ENCODE peak calls at places on chromosomes 13 and 19, in six cellular contexts. G, X, R, M, B and E are unnamed samples. For H3K36me3, the result is how much of the 10 kb centered on the place peaks cover.

GRCh38 chr19:48740705-48741030 is 258 bp upstream of the RASIP1 start:
- DNase-seq in G (no peak), X (no peak), R (no peak), M (no peak), B (no peak), E (no peak)

GRCh38 chr19:22427587-22428298 is 5.6 kb upstream of the ZNF98 start:
- DNase-seq in G (no peak), X (no peak), R (no peak), M (no peak), B (no peak), E (no peak)

GRCh38 chr13:36158606-36159005 is 27.4 kb upstream of the DCLK1 start:
- DNase-seq in G (no peak), X (no peak), R (no peak), M (no peak), B (peak), E (no peak)

GRCh38 chr19:37114001-37114400 is 35.8 kb downstream of the ZNF420 start:
- DNase-seq in G (no peak), X (no peak), R (no peak), M (no peak), B (no peak), E (no peak)

GRCh38 chr13:114101831-114102520 is 30.4 kb downstream of the RASA3 start:
- DNase-seq in G (no peak), X (no peak), R (no peak), M (peak), B (no peak), E (no peak)

GRCh38 chr13:94707400-94708021 is 4.8 kb downstream of the SOX21 start:
- DNase-seq in G (no peak), X (no peak), R (no peak), M (no peak), B (no peak), E (no peak)

GRCh38 chr19:10168386-10168948 is 26.3 kb downstream of the DNMT1 start:
- DNase-seq in G (no peak), X (no peak), R (no peak), M (no peak), B (no peak), E (no peak)

GRCh38 chr19:16148443-16149045 is 5.1 kb downstream of the HSH2D start:
- DNase-seq in G (no peak), X (no peak), R (no peak), M (no peak), B (no peak), E (no peak)

GRCh38 chr13:95784161-95784880 is 107.4 kb downstream of the DNAJC3 start:
- DNase-seq in G (no peak), X (no peak), R (no peak), M (no peak), B (peak), E (peak)

GRCh38 chr19:42326969-42327368 is 1.5 kb downstream of the MEGF8 start:
- DNase-seq in G (no peak), X (no peak), R (no peak), M (no peak), B (no peak), E (no peak)

GRCh38 chr13:43878897-43879322 is 630 bp downstream of the CCDC122 start:
- DNase-seq in G (peak), X (no peak), R (no peak), M (peak), B (peak), E (peak)

GRCh38 chr13:45718063-45718462 is 15.9 kb downstream of the CBY2 start:
- DNase-seq in G (no peak), X (peak), R (no peak), M (no peak), B (peak), E (no peak)

GRCh38 chr19:49677232-49677881 is at the start of gene PRMT1:
- DNase-seq in G (no peak), X (no peak), R (no peak), M (peak), B (peak), E (no peak)

GRCh38 chr13:95474992-95475391 is 77.5 kb upstream of the CLDN10 start:
- DNase-seq in G (no peak), X (no peak), R (no peak), M (no peak), B (no peak), E (no peak)

GRCh38 chr13:66234159-66234558 is 996.0 kb downstream of the PCDH9 start:
- DNase-seq in G (no peak), X (no peak), R (no peak), M (no peak), B (no peak), E (no peak)

DNA sequence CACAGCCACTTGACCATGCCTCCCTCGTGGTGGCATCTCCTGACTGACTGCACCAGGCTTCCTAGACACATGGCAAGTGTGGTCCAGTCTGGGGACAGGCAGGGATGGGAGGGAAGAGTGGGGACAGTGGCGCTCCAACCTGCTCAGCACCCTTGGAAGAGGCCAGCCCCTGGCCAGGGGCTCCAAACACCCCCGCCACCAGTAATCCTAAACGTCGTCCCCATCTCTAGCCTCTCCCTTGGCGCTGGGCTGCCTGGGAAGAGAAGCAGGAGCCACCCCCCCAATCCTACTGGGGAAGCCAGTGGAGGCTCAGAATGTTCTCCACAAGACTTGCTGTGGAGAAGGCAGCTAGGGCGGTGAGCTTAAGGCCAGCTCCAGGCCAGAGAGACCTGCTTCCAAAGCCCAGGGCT is 2.7 kb downstream of the RPL36 start:
- DNase-seq in G (no peak), X (no peak), R (no peak), M (no peak), B (no peak), E (no peak)
- H3K36me3 ChIP-seq in G (under half), X (half or more), R (under half), M (half or more), B (half or more), E (half or more)

DNA sequence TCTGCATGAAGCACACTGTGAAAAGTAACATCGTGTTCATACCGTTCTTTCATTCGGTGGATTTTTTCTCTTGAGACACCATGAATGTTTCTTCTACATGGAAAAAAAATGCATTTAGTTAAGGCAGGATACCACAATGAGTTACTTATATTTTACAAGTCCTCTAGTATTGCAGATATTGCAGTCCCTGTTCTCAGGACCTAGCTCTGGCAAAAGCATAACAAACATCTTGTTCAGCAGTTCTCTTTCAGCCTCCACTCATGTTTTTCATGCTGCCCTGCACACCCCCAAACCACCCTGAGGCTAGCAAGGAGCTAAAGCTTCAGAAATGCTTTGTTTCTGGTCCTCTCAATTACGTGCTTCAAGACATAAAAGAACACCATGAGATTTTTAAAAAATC is 24.8 kb downstream of the N4BP2L1 start:
- DNase-seq in G (no peak), X (no peak), R (no peak), M (no peak), B (no peak), E (no peak)
- H3K36me3 ChIP-seq in G (under half), X (under half), R (under half), M (under half), B (under half), E (under half)

DNA sequence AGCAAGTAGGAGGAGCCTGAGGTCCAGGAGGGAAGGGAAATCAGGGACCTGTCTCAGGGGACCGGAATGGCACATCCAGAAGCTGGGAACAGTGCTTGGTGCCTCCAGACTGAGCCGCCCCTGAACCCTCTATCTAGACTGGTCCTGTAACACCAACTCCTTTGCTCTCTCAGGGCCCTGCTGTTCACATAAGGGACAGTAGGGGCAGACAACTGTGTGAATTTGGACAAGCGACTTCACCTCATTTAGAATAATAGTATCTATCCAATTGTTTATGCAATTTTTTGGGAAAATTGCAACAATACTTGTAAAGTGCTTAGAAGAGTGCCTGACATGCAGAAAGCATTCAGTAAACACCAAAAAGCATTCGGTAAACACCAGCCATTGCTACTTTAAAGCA is 14.0 kb downstream of the SYMPK start:
- DNase-seq in G (no peak), X (no peak), R (no peak), M (no peak), B (no peak), E (no peak)
- H3K36me3 ChIP-seq in G (half or more), X (half or more), R (half or more), M (half or more), B (half or more), E (half or more)

GRCh38 chr19:5655412-5655811 is 24.9 kb downstream of the MICOS13 start:
- DNase-seq in G (no peak), X (no peak), R (no peak), M (no peak), B (no peak), E (no peak)
- H3K36me3 ChIP-seq in G (half or more), X (half or more), R (half or more), M (half or more), B (half or more), E (half or more)

GRCh38 chr13:20037908-20038307 is 79.4 kb downstream of the ZMYM2 start:
- DNase-seq in G (no peak), X (no peak), R (no peak), M (no peak), B (no peak), E (no peak)
- H3K36me3 ChIP-seq in G (under half), X (under half), R (under half), M (half or more), B (half or more), E (under half)

GRCh38 chr19:1815605-1816529 is 3.8 kb upstream of the ATP8B3 start:
- DNase-seq in G (no peak), X (no peak), R (no peak), M (no peak), B (no peak), E (no peak)
- H3K36me3 ChIP-seq in G (under half), X (under half), R (under half), M (half or more), B (half or more), E (half or more)

GRCh38 chr19:655691-656090 is 7.3 kb downstream of the RNF126 start:
- DNase-seq in G (no peak), X (no peak), R (no peak), M (no peak), B (no peak), E (no peak)
- H3K36me3 ChIP-seq in G (under half), X (half or more), R (under half), M (under half), B (under half), E (half or more)

DNA sequence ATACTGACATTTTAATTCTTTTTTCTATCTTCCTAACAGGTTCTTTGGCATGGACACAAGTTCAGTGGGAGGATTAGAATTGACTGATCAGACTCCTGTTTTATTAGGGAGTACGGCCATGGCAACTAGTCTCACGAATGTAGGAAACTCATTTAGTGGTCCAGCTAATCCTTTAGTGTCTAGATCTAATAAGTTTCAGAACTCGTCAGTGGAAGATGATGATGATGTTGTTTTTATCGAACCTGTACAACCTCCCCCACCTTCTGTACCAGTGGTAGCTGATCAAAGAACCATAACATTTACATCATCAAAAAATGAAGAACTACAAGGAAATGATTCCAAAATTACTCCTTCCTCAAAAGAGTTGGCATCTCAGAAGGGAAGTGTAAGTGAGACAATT is 34.5 kb downstream of the ZMYM2 start:
- DNase-seq in G (no peak), X (no peak), R (no peak), M (no peak), B (no peak), E (no peak)
- H3K36me3 ChIP-seq in G (under half), X (under half), R (under half), M (under half), B (half or more), E (under half)